ENCODE peak calls at places on chromosomes 5 and 9, in ten cellular contexts. M is left ventricle myocardium inferior, U is H7, G is Caco-2, X is fibroblast of lung, R is HepG2, I is ovary, B is cardiac muscle cell, D is neural progenitor cell, A is right cardiac atrium. F is an unnamed sample.

GRCh38 chr5:152514827-152515397 is 109.8 kb upstream of the NMUR2 start:
- DNase-seq in M (no peak), U (no peak), G (no peak), X (peak), R (peak), I (no peak), B (peak), D (peak), A (no peak), F (no peak)

GRCh38 chr5:170313344-170313743 is 15.8 kb upstream of the LCP2 start:
- DNase-seq in M (no peak), U (no peak), G (no peak), X (no peak), R (no peak), I (no peak), B (no peak), D (no peak), A (no peak), F (no peak)

GRCh38 chr9:127965953-127966352 is 14.8 kb downstream of the EEIG1 start:
- DNase-seq in M (no peak), U (no peak), G (no peak), X (no peak), R (no peak), I (no peak), B (no peak), D (no peak), A (no peak), F (no peak)

GRCh38 chr9:98374385-98375051 is 119.1 kb upstream of the TBC1D2 start:
- DNase-seq in M (no peak), U (peak), G (peak), X (peak), R (peak), I (no peak), B (peak), D (no peak), A (no peak), F (no peak)

GRCh38 chr5:132294728-132295504 is 722 bp downstream of the SLC22A4 start:
- DNase-seq in M (peak), U (peak), G (peak), X (peak), R (no peak), I (peak), B (peak), D (peak), A (peak), F (peak)

GRCh38 chr5:81768960-81769452 is 18.1 kb upstream of the SSBP2 start:
- DNase-seq in M (no peak), U (no peak), G (no peak), X (peak), R (peak), I (no peak), B (peak), D (no peak), A (no peak), F (no peak)

GRCh38 chr5:93735378-93735777 is 6.0 kb downstream of the POU5F2 start:
- DNase-seq in M (no peak), U (no peak), G (no peak), X (peak), R (no peak), I (no peak), B (peak), D (no peak), A (no peak), F (no peak)

GRCh38 chr5:179138568-179138925 is 78.4 kb downstream of the ZNF354C start:
- DNase-seq in M (no peak), U (peak), G (no peak), X (no peak), R (no peak), I (no peak), B (no peak), D (no peak), A (no peak), F (no peak)

GRCh38 chr5:73446631-73447233 is 1.8 kb downstream of the FOXD1 start:
- DNase-seq in M (no peak), U (peak), G (no peak), X (no peak), R (no peak), I (no peak), B (no peak), D (peak), A (no peak), F (no peak)

GRCh38 chr5:147445093-147445492 is 64.8 kb downstream of the DPYSL3 start:
- DNase-seq in M (no peak), U (no peak), G (no peak), X (peak), R (no peak), I (no peak), B (no peak), D (no peak), A (peak), F (no peak)

GRCh38 chr5:132422720-132423442 is 53.4 kb downstream of the SLC22A5 start:
- DNase-seq in M (peak), U (no peak), G (peak), X (peak), R (peak), I (no peak), B (no peak), D (no peak), A (peak), F (no peak)

GRCh38 chr9:114366334-114367128 is 21.3 kb downstream of the AKNA start:
- DNase-seq in M (no peak), U (no peak), G (no peak), X (peak), R (no peak), I (no peak), B (peak), D (no peak), A (no peak), F (no peak)

GRCh38 chr9:116327702-116328440 is 174.3 kb downstream of the PAPPA start:
- DNase-seq in M (no peak), U (no peak), G (no peak), X (peak), R (no peak), I (no peak), B (peak), D (no peak), A (no peak), F (no peak)

GRCh38 chr5:50595199-50595598 is 71.2 kb upstream of the PARP8 start:
- DNase-seq in M (no peak), U (no peak), G (no peak), X (peak), R (no peak), I (no peak), B (peak), D (no peak), A (no peak), F (no peak)

GRCh38 chr5:179166886-179167841 is 107.0 kb downstream of the ZNF354C start:
- DNase-seq in M (peak), U (peak), G (peak), X (peak), R (no peak), I (peak), B (peak), D (peak), A (peak), F (peak)

GRCh38 chr5:135426102-135427082 is 20.8 kb downstream of the DCANP1 start:
- DNase-seq in M (no peak), U (peak), G (no peak), X (peak), R (peak), I (no peak), B (peak), D (peak), A (no peak), F (no peak)

GRCh38 chr5:40679998-40680681 is 425 bp downstream of the PTGER4 start:
- DNase-seq in M (peak), U (peak), G (no peak), X (no peak), R (no peak), I (no peak), B (no peak), D (peak), A (no peak), F (peak)

GRCh38 chr5:116494784-116495480 is 79.7 kb downstream of the SEMA6A start:
- DNase-seq in M (no peak), U (no peak), G (no peak), X (peak), R (peak), I (no peak), B (no peak), D (peak), A (no peak), F (no peak)

GRCh38 chr9:114339130-114339908 is 9.7 kb downstream of the ORM2 start:
- DNase-seq in M (peak), U (peak), G (peak), X (peak), R (peak), I (peak), B (peak), D (peak), A (peak), F (peak)

GRCh38 chr5:39605966-39606591 is 181.3 kb upstream of the DAB2 start:
- DNase-seq in M (no peak), U (no peak), G (no peak), X (peak), R (no peak), I (no peak), B (no peak), D (no peak), A (no peak), F (no peak)

GRCh38 chr5:122816726-122817125 is 28.7 kb upstream of the SNX24 start:
- DNase-seq in M (no peak), U (peak), G (no peak), X (no peak), R (no peak), I (no peak), B (no peak), D (peak), A (no peak), F (no peak)

GRCh38 chr9:89658931-89659330 is 54.1 kb downstream of the GADD45G start:
- DNase-seq in M (no peak), U (no peak), G (no peak), X (no peak), R (no peak), I (no peak), B (no peak), D (no peak), A (no peak), F (peak)

GRCh38 chr9:134059188-134059641 is 8.6 kb downstream of the BRD3 start:
- DNase-seq in M (no peak), U (peak), G (peak), X (no peak), R (no peak), I (no peak), B (no peak), D (peak), A (no peak), F (peak)

GRCh38 chr5:117587111-117587510 is 1012.5 kb upstream of the SEMA6A start:
- DNase-seq in M (no peak), U (no peak), G (no peak), X (no peak), R (no peak), I (no peak), B (no peak), D (no peak), A (no peak), F (no peak)

GRCh38 chr5:168147536-168148460 is 143.6 kb upstream of the WWC1 start:
- DNase-seq in M (no peak), U (no peak), G (no peak), X (no peak), R (no peak), I (no peak), B (no peak), D (peak), A (no peak), F (no peak)
- H3K4me3 ChIP-seq in M (no peak), U (no peak), G (no peak), X (no peak), R (no peak), I (no peak), B (no peak), D (no peak), A (no peak), F (no peak)

GRCh38 chr9:124758061-124758460 is 13.1 kb downstream of the NR6A1 start:
- DNase-seq in M (no peak), U (no peak), G (no peak), X (no peak), R (no peak), I (no peak), B (no peak), D (no peak), A (no peak), F (no peak)
- H3K4me3 ChIP-seq in M (peak), U (no peak), G (no peak), X (no peak), R (no peak), I (no peak), B (peak), D (peak), A (no peak), F (no peak)

GRCh38 chr5:120463026-120463770 is 902 bp upstream of the PRR16 start:
- DNase-seq in M (no peak), U (no peak), G (no peak), X (no peak), R (no peak), I (no peak), B (no peak), D (peak), A (no peak), F (no peak)

GRCh38 chr5:120452471-120452870 is 11.6 kb upstream of the PRR16 start:
- DNase-seq in M (no peak), U (no peak), G (no peak), X (peak), R (no peak), I (no peak), B (no peak), D (no peak), A (no peak), F (no peak)

GRCh38 chr5:120454094-120454798 is 9.9 kb upstream of the PRR16 start:
- DNase-seq in M (no peak), U (no peak), G (no peak), X (peak), R (no peak), I (no peak), B (peak), D (peak), A (no peak), F (no peak)

DNA sequence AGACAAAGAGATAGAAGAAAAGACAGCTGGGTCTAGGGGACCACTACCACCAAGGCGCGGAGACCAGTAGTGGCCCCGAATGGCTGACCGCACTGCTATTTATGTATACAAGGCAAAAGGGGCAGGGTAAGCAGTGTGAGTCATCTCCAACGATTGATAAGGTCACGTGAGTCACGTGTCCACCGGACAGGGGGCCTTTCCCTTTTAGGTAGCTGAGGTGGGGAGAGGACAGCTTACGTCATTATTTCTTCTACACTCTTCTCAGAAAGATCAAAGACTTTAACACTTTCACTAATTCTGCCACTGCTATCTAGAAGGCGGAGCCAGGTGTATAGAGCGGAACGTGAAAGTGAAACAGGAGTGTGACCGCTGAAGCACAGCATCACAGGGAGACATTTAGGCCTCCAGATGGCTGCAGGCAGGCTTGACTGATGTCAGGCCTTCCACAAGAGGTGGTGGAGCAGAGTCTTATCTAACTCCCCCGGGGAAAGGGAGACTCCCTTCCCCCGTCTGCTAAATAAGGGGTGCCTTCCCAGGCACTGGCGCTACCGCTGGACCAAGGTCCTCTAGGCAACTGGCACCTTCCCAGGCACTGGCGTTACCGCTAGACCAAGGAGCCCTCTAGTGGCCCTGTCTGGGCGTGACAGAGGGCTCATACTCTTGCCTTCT is 6.1 kb upstream of the PRR16 start:
- DNase-seq in M (peak), U (peak), G (peak), X (peak), R (peak), I (peak), B (peak), D (peak), A (peak), F (peak)
- H3K4me3 ChIP-seq in M (peak), U (peak), G (peak), X (no peak), R (peak), I (peak), B (no peak), D (no peak), A (no peak), F (peak)

GRCh38 chr5:131272365-131273123 is 8.7 kb downstream of the CDC42SE2 start:
- DNase-seq in M (no peak), U (no peak), G (no peak), X (peak), R (no peak), I (no peak), B (no peak), D (no peak), A (no peak), F (no peak)

GRCh38 chr5:131274341-131275063 is 10.6 kb downstream of the CDC42SE2 start:
- DNase-seq in M (no peak), U (no peak), G (no peak), X (no peak), R (no peak), I (no peak), B (no peak), D (no peak), A (no peak), F (no peak)

GRCh38 chr5:131268758-131269370 is 5.0 kb downstream of the CDC42SE2 start:
- DNase-seq in M (no peak), U (no peak), G (no peak), X (peak), R (no peak), I (no peak), B (no peak), D (no peak), A (no peak), F (no peak)

GRCh38 chr5:131275996-131276535 is 12.2 kb downstream of the CDC42SE2 start:
- DNase-seq in M (no peak), U (no peak), G (no peak), X (no peak), R (no peak), I (no peak), B (no peak), D (no peak), A (no peak), F (no peak)

DNA sequence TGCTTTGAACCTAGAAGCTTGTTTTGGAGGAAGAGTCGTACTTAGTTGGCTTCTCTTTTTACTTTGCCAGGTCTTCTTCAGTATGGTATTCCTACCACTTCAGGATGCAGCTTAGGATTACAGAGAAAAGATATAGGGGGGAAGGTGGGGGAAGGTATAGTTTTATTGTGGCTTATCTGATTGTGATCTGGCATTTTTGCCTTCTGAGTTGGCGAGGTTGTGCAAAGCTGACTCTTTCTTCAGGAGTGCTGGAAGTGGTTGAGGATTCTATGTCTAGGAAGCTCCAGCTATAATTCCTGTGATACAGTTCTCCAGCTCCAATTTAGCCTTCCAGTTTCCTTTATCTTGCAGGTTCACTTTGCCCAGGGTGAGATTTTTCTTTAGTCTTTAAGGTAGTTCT is 7.0 kb downstream of the CDC42SE2 start:
- DNase-seq in M (no peak), U (no peak), G (no peak), X (peak), R (no peak), I (no peak), B (no peak), D (no peak), A (no peak), F (no peak)
- H3K4me3 ChIP-seq in M (no peak), U (no peak), G (no peak), X (no peak), R (no peak), I (no peak), B (no peak), D (no peak), A (no peak), F (no peak)

DNA sequence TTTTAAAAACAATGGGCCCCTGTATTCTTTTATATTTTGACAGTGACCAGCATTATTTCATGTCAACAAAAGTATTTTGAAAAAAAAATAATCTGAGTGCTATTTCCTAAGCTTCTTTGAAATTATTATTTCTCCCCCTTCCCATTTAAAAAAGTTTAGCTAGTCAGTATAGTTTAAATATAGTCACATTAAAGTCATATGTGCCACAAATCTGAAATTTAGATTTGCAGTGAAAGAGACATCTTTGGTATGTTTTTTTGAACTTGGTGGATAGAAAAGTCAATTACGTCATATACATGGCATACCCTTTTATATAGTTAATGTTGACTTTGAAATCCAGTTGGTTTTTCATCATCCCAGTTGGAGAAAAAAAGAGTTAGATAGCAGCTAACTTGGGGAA is 297.0 kb downstream of the CCDC171 start:
- DNase-seq in M (no peak), U (no peak), G (no peak), X (no peak), R (no peak), I (no peak), B (no peak), D (no peak), A (no peak), F (no peak)
- H3K4me3 ChIP-seq in M (no peak), U (no peak), G (no peak), X (no peak), R (no peak), I (no peak), B (no peak), D (no peak), A (no peak), F (no peak)

GRCh38 chr9:95131023-95131943 is 186.2 kb downstream of the FANCC start:
- DNase-seq in M (peak), U (peak), G (peak), X (peak), R (peak), I (peak), B (peak), D (peak), A (peak), F (peak)
- H3K4me3 ChIP-seq in M (no peak), U (no peak), G (no peak), X (no peak), R (no peak), I (no peak), B (no peak), D (no peak), A (no peak), F (no peak)

GRCh38 chr9:33721674-33722358 is 73.5 kb upstream of the PRSS3 start:
- DNase-seq in M (peak), U (peak), G (peak), X (peak), R (peak), I (peak), B (peak), D (peak), A (peak), F (peak)

GRCh38 chr9:33718987-33719386 is 76.4 kb upstream of the PRSS3 start:
- DNase-seq in M (peak), U (no peak), G (no peak), X (peak), R (no peak), I (no peak), B (peak), D (no peak), A (peak), F (no peak)

GRCh38 chr9:33714989-33715388 is 80.4 kb upstream of the PRSS3 start:
- DNase-seq in M (no peak), U (no peak), G (no peak), X (no peak), R (no peak), I (no peak), B (no peak), D (no peak), A (no peak), F (no peak)

GRCh38 chr9:33722359-33722675 is 73.0 kb upstream of the PRSS3 start:
- DNase-seq in M (no peak), U (no peak), G (no peak), X (no peak), R (no peak), I (no peak), B (no peak), D (no peak), A (no peak), F (no peak)

DNA sequence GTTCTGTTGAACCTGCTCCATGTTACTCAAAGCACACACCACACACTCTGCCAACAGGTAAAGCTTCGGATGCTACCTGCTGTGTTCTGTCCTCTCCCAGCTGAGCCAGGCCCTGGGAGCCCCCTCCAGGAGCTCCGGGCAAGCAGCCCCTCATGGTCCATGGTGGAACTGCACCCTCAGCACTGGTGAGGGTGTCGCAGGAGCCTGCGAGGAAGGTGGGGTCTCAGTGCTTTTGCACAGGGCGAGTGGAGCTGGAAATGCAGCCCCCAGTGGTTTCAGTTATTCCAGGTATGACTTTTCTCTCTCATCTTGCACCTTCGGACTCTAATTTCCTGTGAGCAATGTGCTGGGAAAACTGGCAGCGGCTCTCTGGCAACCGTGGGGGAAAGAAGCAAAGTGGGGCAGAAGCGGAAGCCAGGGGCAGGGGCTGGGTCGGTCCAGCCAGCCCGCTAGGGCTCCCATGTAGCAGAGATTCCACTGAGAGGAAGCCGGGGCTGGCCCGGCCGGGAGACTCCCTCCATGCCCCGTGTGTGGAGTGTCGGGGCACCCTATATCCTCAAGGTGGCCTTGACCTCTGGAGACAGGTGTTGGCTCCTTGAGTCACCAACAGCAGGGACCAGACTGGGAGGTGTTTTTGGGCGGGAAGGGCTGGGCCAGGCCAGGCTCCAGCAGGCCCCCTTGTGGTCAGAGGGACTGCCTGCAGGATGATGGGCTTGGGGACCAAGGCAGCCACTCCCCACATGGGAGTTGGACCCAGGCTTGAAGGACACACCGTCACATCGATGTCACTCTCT is 75.6 kb upstream of the PRSS3 start:
- DNase-seq in M (peak), U (peak), G (peak), X (no peak), R (peak), I (no peak), B (peak), D (peak), A (peak), F (no peak)
- H3K4me3 ChIP-seq in M (no peak), U (no peak), G (no peak), X (no peak), R (no peak), I (no peak), B (no peak), D (no peak), A (no peak), F (no peak)

F was measured in sigmoid colon.